ENCODE peak calls at places on chromosome 19, in five cellular contexts. F is fibroblast of the aortic adventitia, D is tibial artery, N is esophagus squamous epithelium, M is ovary. H is an unnamed sample.

GRCh38 chr19:2227415-2228156 is 8.5 kb downstream of the PLEKHJ1 start:
- DNase-seq in F (no peak), D (peak; percentile 30), N (no peak), M (no peak), H (no peak)

GRCh38 chr19:45305007-45305406 is 17.7 kb downstream of the CKM start:
- DNase-seq in F (no peak), D (no peak), N (no peak), M (no peak), H (no peak)

GRCh38 chr19:7986321-7987083 is 18.9 kb downstream of the ELAVL1 start:
- DNase-seq in F (peak; percentile 37), D (no peak), N (no peak), M (no peak), H (peak; percentile 76)

GRCh38 chr19:43639507-43640423 is at the start of gene CADM4:
- DNase-seq in F (no peak), D (no peak), N (no peak), M (peak; percentile 50), H (no peak)

GRCh38 chr19:50695251-50696064 is 24.1 kb downstream of the SHANK1 start:
- DNase-seq in F (no peak), D (no peak), N (no peak), M (peak; percentile 47), H (no peak)

GRCh38 chr19:6125571-6125989 is 9.9 kb upstream of the ACSBG2 start:
- DNase-seq in F (peak; percentile 84), D (peak; percentile 58), N (no peak), M (no peak), H (peak; percentile 81)

GRCh38 chr19:58229255-58229639 is 533 bp downstream of the ZNF544 start:
- DNase-seq in F (peak; percentile 7), D (no peak), N (no peak), M (no peak), H (peak; percentile 49)

GRCh38 chr19:36115453-36116343 is at the start of gene TBCB:
- DNase-seq in F (peak; percentile 29), D (peak; percentile 25), N (peak; percentile 80), M (no peak), H (peak; percentile 31)

GRCh38 chr19:934865-935422 is 9.1 kb downstream of the ARID3A start:
- DNase-seq in F (peak; percentile 59), D (peak; percentile 82), N (no peak), M (peak; percentile 94), H (peak; percentile 48)

GRCh38 chr19:27746691-27747380 is 1466.1 kb downstream of the UQCRFS1 start:
- DNase-seq in F (peak; percentile 3), D (peak; percentile 19), N (no peak), M (peak; percentile 39), H (peak; percentile 28)

GRCh38 chr19:18859676-18860301 is 28.0 kb downstream of the UPF1 start:
- DNase-seq in F (no peak), D (no peak), N (no peak), M (no peak), H (no peak)

GRCh38 chr19:12668937-12669271 is 2.3 kb downstream of the WDR83 start:
- DNase-seq in F (peak; percentile 55), D (peak; percentile 72), N (no peak), M (peak; percentile 68), H (peak; percentile 60)

GRCh38 chr19:11451942-11452813 is 16.7 kb downstream of the PRKCSH start:
- DNase-seq in F (no peak), D (no peak), N (no peak), M (no peak), H (no peak)
- TF ChIP-seq CTCF in F (no peak), D (no peak), N (no peak), M (no peak), H (no peak)

DNA sequence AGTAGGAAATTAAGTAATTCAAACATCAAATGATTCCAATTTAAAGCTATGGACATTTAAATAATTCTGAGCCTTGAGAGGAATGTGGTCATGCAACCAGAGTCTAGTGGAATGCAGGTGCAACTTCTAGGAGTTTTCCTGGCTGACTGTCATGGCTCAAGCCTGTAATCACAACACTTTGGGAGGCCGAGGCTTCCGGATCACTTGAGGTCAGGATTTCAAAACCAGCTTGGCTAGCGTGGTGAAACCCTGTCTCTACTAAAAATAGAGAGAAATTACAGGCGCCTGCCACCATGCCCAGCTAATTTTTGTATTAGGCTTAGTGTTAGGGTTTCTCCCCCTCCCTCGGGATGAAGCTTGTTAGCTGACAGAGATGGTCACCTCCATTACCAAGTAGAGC is 6.4 kb downstream of the ZNF808 start:
- DNase-seq in F (no peak), D (no peak), N (no peak), M (no peak), H (no peak)
- H3K4me3 ChIP-seq in F (no peak overlapping the region), D (no peak overlapping the region), N (no peak overlapping the region), M (no peak overlapping the region), H (no peak overlapping the region)

GRCh38 chr19:53945998-53946397 is 16.7 kb upstream of the CACNG8 start:
- DNase-seq in F (no peak), D (no peak), N (no peak), M (no peak), H (no peak)

GRCh38 chr19:53944933-53945332 is 17.8 kb upstream of the CACNG8 start:
- DNase-seq in F (no peak), D (no peak), N (no peak), M (no peak), H (no peak)

GRCh38 chr19:53944416-53944815 is 18.3 kb upstream of the CACNG8 start:
- DNase-seq in F (no peak), D (no peak), N (no peak), M (no peak), H (no peak)

GRCh38 chr19:53945441-53945840 is 17.3 kb upstream of the CACNG8 start:
- DNase-seq in F (peak; percentile 50), D (no peak), N (no peak), M (no peak), H (peak; percentile 18)

GRCh38 chr19:53947624-53948023 is 15.1 kb upstream of the CACNG8 start:
- DNase-seq in F (no peak), D (no peak), N (no peak), M (no peak), H (peak; percentile 8)
- TF ChIP-seq CTCF in F (peak; percentile 21), D (no peak), N (no peak), M (no peak), H (peak; percentile 16)

GRCh38 chr19:42515241-42515832 is 12.9 kb downstream of the CEACAM1 start:
- DNase-seq in F (no peak), D (no peak), N (no peak), M (no peak), H (no peak)
- H3K4me3 ChIP-seq in F (no peak overlapping the region), D (no peak overlapping the region), N (no peak overlapping the region), M (no peak overlapping the region), H (no peak overlapping the region)

DNA sequence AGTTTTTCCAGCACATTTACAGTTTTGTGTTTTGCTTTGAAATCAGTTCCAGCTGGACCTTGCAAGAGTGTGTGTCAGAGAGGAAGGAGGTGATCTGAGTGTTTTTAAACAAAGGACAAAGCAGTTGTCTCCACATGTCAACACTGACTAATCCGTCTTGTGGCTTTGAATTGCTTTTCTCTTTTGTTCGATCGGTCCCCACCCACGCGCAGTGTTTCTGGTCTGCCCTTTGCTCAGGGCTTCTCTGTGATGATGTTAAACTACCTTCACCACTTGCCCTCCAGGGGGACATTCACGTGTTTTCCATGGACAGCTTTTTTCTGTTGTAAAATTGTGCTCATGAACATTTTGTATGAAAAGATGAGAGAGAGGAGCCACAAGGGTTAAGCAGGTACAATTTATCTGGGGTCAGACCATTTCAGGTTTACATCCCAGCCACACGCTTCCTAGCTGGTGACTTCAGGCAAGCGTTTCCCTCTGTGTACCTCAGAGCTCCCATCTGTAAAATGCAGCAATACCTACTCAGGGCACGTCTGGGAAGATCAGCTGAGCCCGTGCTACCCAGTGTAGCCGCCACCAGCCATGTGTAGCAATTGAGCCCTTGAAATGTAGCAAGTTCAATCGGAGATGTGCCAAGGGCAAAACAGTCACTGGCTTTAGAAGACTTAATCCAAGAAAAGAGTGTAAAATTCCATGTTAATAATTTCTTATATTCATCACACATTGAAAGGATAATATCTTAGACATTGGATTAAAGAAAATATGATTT is 13.5 kb upstream of the PLA2G4C start:
- DNase-seq in F (peak; percentile 90), D (no peak), N (no peak), M (no peak), H (peak; percentile 90)
- TF ChIP-seq CTCF in F (peak; percentile 47), D (no peak), N (no peak), M (no peak), H (peak; percentile 31)

GRCh38 chr19:4590559-4590958 is 31.1 kb upstream of the SEMA6B start:
- DNase-seq in F (no peak), D (no peak), N (no peak), M (no peak), H (no peak)

GRCh38 chr19:4591296-4591695 is 31.8 kb upstream of the SEMA6B start:
- DNase-seq in F (no peak), D (no peak), N (no peak), M (no peak), H (no peak)

GRCh38 chr19:4594199-4594598 is 34.7 kb upstream of the SEMA6B start:
- DNase-seq in F (no peak), D (no peak), N (no peak), M (no peak), H (peak; percentile 22)

GRCh38 chr19:4589579-4590410 is 30.3 kb upstream of the SEMA6B start:
- DNase-seq in F (no peak), D (no peak), N (no peak), M (no peak), H (no peak)

GRCh38 chr19:4592445-4592844 is 33.0 kb upstream of the SEMA6B start:
- DNase-seq in F (no peak), D (no peak), N (no peak), M (no peak), H (no peak)
- H3K4me3 ChIP-seq in F (no peak overlapping the region), D (no peak overlapping the region), N (no peak overlapping the region), M (no peak overlapping the region), H (no peak overlapping the region)

DNA sequence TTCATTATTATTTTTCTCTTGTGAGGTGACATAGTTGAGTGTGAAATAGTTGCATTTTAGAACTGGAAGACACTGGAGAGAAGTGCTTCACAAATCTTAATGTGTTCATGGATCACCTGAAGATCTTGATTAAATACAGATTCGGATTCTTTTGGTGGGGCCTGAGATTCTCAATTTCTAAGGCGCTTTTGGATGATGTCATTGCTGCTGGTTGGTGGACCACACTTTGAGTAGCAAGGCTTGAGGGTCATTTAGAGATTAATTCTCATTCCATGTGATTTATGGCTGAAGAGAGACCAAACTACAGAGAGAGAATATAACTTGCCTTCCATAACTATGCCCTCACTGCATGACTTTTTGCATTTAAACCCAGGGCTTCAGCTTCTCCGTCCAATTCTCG is 27.2 kb downstream of the CEACAM8 start:
- DNase-seq in F (no peak), D (no peak), N (no peak), M (no peak), H (no peak)
- TF ChIP-seq CTCF in F (no peak), D (no peak), N (no peak), M (no peak), H (no peak)

DNA sequence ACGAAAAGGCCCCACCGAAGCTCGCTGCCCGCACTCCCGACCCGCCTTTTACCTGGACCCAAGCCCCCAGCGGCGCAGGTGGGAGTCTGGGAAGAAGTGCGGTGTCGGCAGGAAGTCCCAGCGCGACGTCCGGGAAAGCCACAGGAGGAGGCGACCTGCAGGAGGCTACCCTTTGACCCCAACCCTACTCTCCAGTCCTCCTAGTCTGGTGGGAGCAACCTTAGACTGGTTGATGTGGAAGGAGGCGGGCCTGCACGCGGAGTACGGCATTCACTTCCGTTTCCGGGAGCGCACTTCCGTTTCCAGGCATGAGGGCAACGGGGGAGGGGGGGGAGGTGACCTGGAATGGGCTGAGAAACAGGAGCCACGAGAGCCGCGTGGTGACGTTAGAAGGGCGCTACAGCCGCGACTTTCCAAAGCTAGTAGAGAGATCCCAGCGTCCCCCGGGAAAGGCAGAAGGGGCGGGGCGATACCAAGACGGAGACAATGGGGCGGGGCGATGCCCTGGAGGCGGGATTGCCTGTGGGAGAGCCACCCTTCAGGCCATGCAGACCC is 28.5 kb downstream of the ZNF266 start:
- DNase-seq in F (peak; percentile 86), D (peak; percentile 28), N (no peak), M (peak; percentile 78), H (peak; percentile 88)
- H3K4me3 ChIP-seq in F (peak overlapping the region; percentile 90), D (peak overlapping the region; percentile 51), N (peak overlapping the region; percentile 65), M (peak overlapping the region; percentile 51), H (peak overlapping the region; percentile 75)

H was measured in fibroblast of mammary gland.